ENCODE peak calls at places on chromosomes 12 and 14, in four cellular contexts. P is ACHN; U is CD4-positive, alpha-beta T cell; K is C1 segment of cervical spinal cord. T is an unnamed sample.

GRCh38 chr14:100076133-100076532 is 10.9 kb downstream of the EVL start:
- DNase-seq in P (peak), U (no peak), K (no peak), T (no peak)

GRCh38 chr12:106866426-106867080 is 89.2 kb upstream of the TMEM263 start:
- DNase-seq in P (no peak), U (no peak), K (no peak), T (no peak)

GRCh38 chr12:24997970-24998582 is 49.2 kb upstream of the BCAT1 start:
- DNase-seq in P (no peak), U (no peak), K (no peak), T (no peak)

GRCh38 chr14:101881426-101881825 is 82.9 kb upstream of the DYNC1H1 start:
- DNase-seq in P (no peak), U (no peak), K (no peak), T (no peak)

GRCh38 chr14:75252254-75252837 is 26.3 kb upstream of the FOS start:
- DNase-seq in P (no peak), U (no peak), K (no peak), T (no peak)

GRCh38 chr12:53034459-53034858 is 15.4 kb upstream of the TNS2 start:
- DNase-seq in P (no peak), U (no peak), K (no peak), T (no peak)

GRCh38 chr12:67792185-67792584 is 143.6 kb downstream of the DYRK2 start:
- DNase-seq in P (no peak), U (no peak), K (no peak), T (no peak)

GRCh38 chr12:120500577-120500976 is 4.7 kb downstream of the DYNLL1 start:
- DNase-seq in P (no peak), U (no peak), K (no peak), T (no peak)

GRCh38 chr14:65255583-65256443 is 153.5 kb upstream of the MAX start:
- DNase-seq in P (no peak), U (no peak), K (no peak), T (no peak)

GRCh38 chr12:45077259-45077658 is 26.4 kb upstream of the DBX2 start:
- DNase-seq in P (no peak), U (no peak), K (no peak), T (no peak)

GRCh38 chr12:50923361-50924130 is 28.8 kb upstream of the HIGD1C start:
- DNase-seq in P (no peak), U (no peak), K (no peak), T (no peak)

GRCh38 chr12:92786045-92786444 is 83.3 kb downstream of the PLEKHG7 start:
- DNase-seq in P (no peak), U (no peak), K (no peak), T (no peak)

GRCh38 chr12:49346659-49347306 is at the start of gene DNAJC22:
- DNase-seq in P (peak), U (no peak), K (no peak), T (no peak)

GRCh38 chr12:2891240-2892053 is 756 bp downstream of the TULP3 start:
- DNase-seq in P (peak), U (peak), K (peak), T (no peak)

GRCh38 chr12:45572114-45572513 is 157.4 kb upstream of the ARID2 start:
- DNase-seq in P (no peak), U (no peak), K (no peak), T (no peak)

GRCh38 chr14:61514927-61515326 is 180.4 kb upstream of the HIF1A start:
- DNase-seq in P (no peak), U (no peak), K (no peak), T (no peak)

T was measured in activated T-helper 2 cell treated with anti-CD3 and anti-CD28 coated beads, Interferon-gamma antibody, Interleukin-2, Interleukin-4, amounts not matched to agents 10 μg/mL and 5 μg/mL and 100 μg/mL, durations not matched to agents 14 hours and 24 hours and 36 hours.